ENCODE peak calls at places on chromosomes 5 and 9, in six cellular contexts. One of them, this sample, is unnamed.

GRCh38 chr5:2999926-3000325 is 248.4 kb upstream of the IRX2 start:
- DNase-seq in mesenchymal stem cell: no peak
- DNase-seq in H9: no peak
- DNase-seq in H1: no peak
- DNase-seq in neuronal stem cell: no peak
- DNase-seq in IMR-90: no peak
- DNase-seq in this sample: no peak

GRCh38 chr9:1217076-1217475 is 166.9 kb downstream of the DMRT2 start:
- DNase-seq in IMR-90: no peak
- DNase-seq in neuronal stem cell: no peak
- DNase-seq in H1: no peak
- DNase-seq in mesenchymal stem cell: no peak
- DNase-seq in H9: no peak
- DNase-seq in this sample: no peak

GRCh38 chr9:107141967-107142366 is 141.1 kb upstream of the RAD23B start:
- DNase-seq in IMR-90: peak; percentile 17
- DNase-seq in neuronal stem cell: no peak
- DNase-seq in mesenchymal stem cell: no peak
- DNase-seq in H1: no peak
- DNase-seq in H9: no peak
- DNase-seq in this sample: peak; percentile 61

GRCh38 chr9:18675973-18676372 is 202.0 kb downstream of the ADAMTSL1 start:
- DNase-seq in H1: no peak
- DNase-seq in IMR-90: no peak
- DNase-seq in H9: no peak
- DNase-seq in mesenchymal stem cell: no peak
- DNase-seq in neuronal stem cell: no peak
- DNase-seq in this sample: no peak

GRCh38 chr5:178668579-178668978 is 41.7 kb upstream of the CLK4 start:
- DNase-seq in H1: no peak
- DNase-seq in mesenchymal stem cell: no peak
- DNase-seq in H9: no peak
- DNase-seq in IMR-90: no peak
- DNase-seq in neuronal stem cell: no peak
- DNase-seq in this sample: no peak

GRCh38 chr5:88298425-88298824 is 29.8 kb upstream of the TMEM161B start:
- DNase-seq in mesenchymal stem cell: peak; percentile 52
- DNase-seq in neuronal stem cell: no peak
- DNase-seq in H9: no peak
- DNase-seq in H1: no peak
- DNase-seq in IMR-90: peak; percentile 82
- DNase-seq in this sample: no peak

GRCh38 chr9:26781906-26782305 is 110.7 kb downstream of the CAAP1 start:
- DNase-seq in IMR-90: no peak
- DNase-seq in H1: no peak
- DNase-seq in mesenchymal stem cell: no peak
- DNase-seq in neuronal stem cell: no peak
- DNase-seq in H9: no peak
- DNase-seq in this sample: no peak

GRCh38 chr5:60207031-60207430 is 313.5 kb upstream of the PDE4D start:
- DNase-seq in H1: no peak
- DNase-seq in IMR-90: no peak
- DNase-seq in H9: no peak
- DNase-seq in mesenchymal stem cell: no peak
- DNase-seq in neuronal stem cell: no peak
- DNase-seq in this sample: no peak

GRCh38 chr5:34587355-34588241 is 68.5 kb upstream of the RAI14 start:
- DNase-seq in H1: no peak
- DNase-seq in mesenchymal stem cell: peak; percentile 94
- DNase-seq in H9: no peak
- DNase-seq in neuronal stem cell: no peak
- DNase-seq in IMR-90: peak; percentile 90
- DNase-seq in this sample: peak; percentile 82

GRCh38 chr9:112844771-112845542 is 45.7 kb downstream of the SLC46A2 start:
- DNase-seq in H9: peak; percentile 77
- DNase-seq in mesenchymal stem cell: peak; percentile 61
- DNase-seq in H1: no peak
- DNase-seq in IMR-90: peak; percentile 66
- DNase-seq in neuronal stem cell: peak; percentile 68
- DNase-seq in this sample: peak; percentile 72

GRCh38 chr9:77856615-77857014 is 175.0 kb downstream of the GNAQ start:
- DNase-seq in IMR-90: peak; percentile 47
- DNase-seq in mesenchymal stem cell: no peak
- DNase-seq in H9: no peak
- DNase-seq in neuronal stem cell: no peak
- DNase-seq in H1: no peak
- DNase-seq in this sample: no peak

GRCh38 chr5:87120518-87121314 is 147.0 kb upstream of the RASA1 start:
- DNase-seq in H1: no peak
- DNase-seq in H9: no peak
- DNase-seq in mesenchymal stem cell: peak; percentile 81
- DNase-seq in neuronal stem cell: no peak
- DNase-seq in IMR-90: peak; percentile 93
- DNase-seq in this sample: no peak

GRCh38 chr5:37725185-37725584 is 114.7 kb downstream of the GDNF start:
- DNase-seq in H9: no peak
- DNase-seq in H1: no peak
- DNase-seq in mesenchymal stem cell: no peak
- DNase-seq in neuronal stem cell: no peak
- DNase-seq in IMR-90: no peak
- DNase-seq in this sample: no peak

GRCh38 chr9:99235874-99236627 is 14.0 kb downstream of the SEC61B start:
- DNase-seq in H9: no peak
- DNase-seq in mesenchymal stem cell: no peak
- DNase-seq in H1: no peak
- DNase-seq in neuronal stem cell: no peak
- DNase-seq in IMR-90: no peak
- DNase-seq in this sample: no peak

GRCh38 chr5:132198571-132198970 is 29.1 kb downstream of the P4HA2 start:
- DNase-seq in IMR-90: no peak
- DNase-seq in mesenchymal stem cell: no peak
- DNase-seq in neuronal stem cell: no peak
- DNase-seq in H9: no peak
- DNase-seq in H1: no peak
- DNase-seq in this sample: no peak

DNA sequence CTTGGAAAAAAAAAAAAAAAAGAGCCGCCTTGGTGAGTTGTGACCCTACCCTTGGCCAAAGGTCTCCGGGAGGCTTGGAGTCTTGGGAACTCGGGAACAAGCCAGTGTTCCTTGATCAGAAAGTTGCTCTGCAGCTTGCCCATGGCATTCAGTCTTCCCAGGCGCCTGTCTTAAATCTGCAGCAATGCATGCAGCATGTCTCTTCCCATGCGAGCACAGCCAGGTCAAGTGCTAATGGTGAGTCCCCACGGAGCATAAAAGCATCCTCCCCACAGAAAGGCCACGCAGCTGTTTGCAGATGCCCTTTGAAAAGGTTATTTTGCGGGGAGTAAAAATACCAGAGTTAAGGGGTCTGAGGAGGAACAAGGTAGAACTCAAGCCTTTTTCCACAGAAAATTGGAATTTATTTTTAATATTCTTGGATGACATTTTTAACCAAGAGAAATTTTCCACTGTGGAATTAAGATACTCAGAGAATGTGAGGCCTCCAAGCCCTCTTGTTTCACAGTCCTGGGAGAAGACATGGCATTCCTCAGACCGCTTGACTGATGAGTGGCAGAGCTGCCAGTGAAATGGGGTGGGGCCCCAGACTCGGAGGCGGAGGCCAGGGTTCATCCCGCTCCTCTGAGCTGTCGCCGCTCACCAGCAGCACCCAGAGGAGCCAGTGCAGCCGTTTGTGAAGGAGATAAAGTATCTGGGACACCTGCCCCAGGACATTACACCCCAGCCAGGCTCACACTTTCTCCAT is 81.6 kb downstream of the CYFIP2 start:
- DNase-seq in mesenchymal stem cell: no peak
- DNase-seq in IMR-90: no peak
- DNase-seq in H9: no peak
- DNase-seq in neuronal stem cell: no peak
- DNase-seq in H1: no peak
- DNase-seq in this sample: no peak
- H2BK15ac ChIP-seq in mesenchymal stem cell: no peak overlapping the region
- H2BK15ac ChIP-seq in IMR-90: no peak overlapping the region
- H2BK15ac ChIP-seq in H9: no peak overlapping the region
- H2BK15ac ChIP-seq in neuronal stem cell: no peak overlapping the region
- H2BK15ac ChIP-seq in H1: no peak overlapping the region
- H2BK15ac ChIP-seq in this sample: no peak overlapping the region

GRCh38 chr5:167947312-167947711 is 344.1 kb upstream of the WWC1 start:
- DNase-seq in neuronal stem cell: no peak
- DNase-seq in H9: no peak
- DNase-seq in H1: no peak
- DNase-seq in IMR-90: peak; percentile 25
- DNase-seq in mesenchymal stem cell: no peak
- DNase-seq in this sample: no peak

GRCh38 chr5:167950126-167950721 is 341.2 kb upstream of the WWC1 start:
- DNase-seq in H1: no peak
- DNase-seq in neuronal stem cell: no peak
- DNase-seq in mesenchymal stem cell: peak; percentile 58
- DNase-seq in H9: no peak
- DNase-seq in IMR-90: peak; percentile 67
- DNase-seq in this sample: peak; percentile 84

GRCh38 chr5:167951121-167951520 is 340.3 kb upstream of the WWC1 start:
- DNase-seq in neuronal stem cell: no peak
- DNase-seq in IMR-90: no peak
- DNase-seq in mesenchymal stem cell: no peak
- DNase-seq in H1: no peak
- DNase-seq in H9: no peak
- DNase-seq in this sample: no peak

GRCh38 chr5:167952278-167952990 is 339.0 kb upstream of the WWC1 start:
- DNase-seq in mesenchymal stem cell: no peak
- DNase-seq in H9: peak; percentile 47
- DNase-seq in IMR-90: no peak
- DNase-seq in H1: no peak
- DNase-seq in neuronal stem cell: no peak
- DNase-seq in this sample: peak; percentile 35

DNA sequence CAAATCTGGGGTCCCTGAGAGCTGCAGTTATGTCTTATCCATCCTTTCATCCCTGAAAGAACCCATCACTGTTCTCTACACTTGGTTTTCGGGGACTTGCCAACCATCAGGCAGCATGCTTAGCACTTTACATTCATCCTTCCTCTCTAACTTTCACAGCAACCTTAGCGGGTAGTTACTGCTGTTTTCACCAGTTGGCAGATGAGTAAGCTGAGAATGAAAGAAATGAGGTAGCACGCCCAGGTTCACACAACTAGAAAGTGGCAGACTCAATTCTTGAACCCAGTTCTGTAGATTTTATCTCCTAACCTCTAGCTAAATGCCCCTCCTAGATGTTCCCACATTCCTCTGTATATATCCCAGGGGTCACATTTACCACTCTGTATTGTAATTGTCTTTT is 342.0 kb upstream of the WWC1 start:
- DNase-seq in H1: no peak
- DNase-seq in neuronal stem cell: no peak
- DNase-seq in mesenchymal stem cell: no peak
- DNase-seq in H9: no peak
- DNase-seq in IMR-90: no peak
- DNase-seq in this sample: peak; percentile 58
- H3K4me1 ChIP-seq in H1: no peaks in the 10 kb centered on the region
- H3K4me1 ChIP-seq in neuronal stem cell: peaks cover 18% of the 10 kb centered on the region
- H3K4me1 ChIP-seq in mesenchymal stem cell: peaks cover 17% of the 10 kb centered on the region
- H3K4me1 ChIP-seq in H9: no peaks in the 10 kb centered on the region
- H3K4me1 ChIP-seq in IMR-90: peaks cover 10% of the 10 kb centered on the region
- H3K4me1 ChIP-seq in this sample: peaks cover 9% of the 10 kb centered on the region

GRCh38 chr9:114446036-114446435 is 58.3 kb upstream of the AKNA start:
- DNase-seq in IMR-90: peak; percentile 37
- DNase-seq in neuronal stem cell: no peak
- DNase-seq in H1: no peak
- DNase-seq in H9: no peak
- DNase-seq in mesenchymal stem cell: no peak
- DNase-seq in this sample: no peak

GRCh38 chr9:114448706-114449105 is 56.6 kb downstream of the WHRN start:
- DNase-seq in H9: no peak
- DNase-seq in IMR-90: peak; percentile 18
- DNase-seq in neuronal stem cell: no peak
- DNase-seq in mesenchymal stem cell: peak; percentile 5
- DNase-seq in H1: no peak
- DNase-seq in this sample: no peak

GRCh38 chr9:114449236-114449635 is 56.0 kb downstream of the WHRN start:
- DNase-seq in mesenchymal stem cell: no peak
- DNase-seq in IMR-90: no peak
- DNase-seq in H1: no peak
- DNase-seq in neuronal stem cell: no peak
- DNase-seq in H9: no peak
- DNase-seq in this sample: no peak

GRCh38 chr9:114445616-114446015 is 57.8 kb upstream of the AKNA start:
- DNase-seq in H1: no peak
- DNase-seq in IMR-90: no peak
- DNase-seq in H9: no peak
- DNase-seq in neuronal stem cell: no peak
- DNase-seq in mesenchymal stem cell: no peak
- DNase-seq in this sample: no peak

DNA sequence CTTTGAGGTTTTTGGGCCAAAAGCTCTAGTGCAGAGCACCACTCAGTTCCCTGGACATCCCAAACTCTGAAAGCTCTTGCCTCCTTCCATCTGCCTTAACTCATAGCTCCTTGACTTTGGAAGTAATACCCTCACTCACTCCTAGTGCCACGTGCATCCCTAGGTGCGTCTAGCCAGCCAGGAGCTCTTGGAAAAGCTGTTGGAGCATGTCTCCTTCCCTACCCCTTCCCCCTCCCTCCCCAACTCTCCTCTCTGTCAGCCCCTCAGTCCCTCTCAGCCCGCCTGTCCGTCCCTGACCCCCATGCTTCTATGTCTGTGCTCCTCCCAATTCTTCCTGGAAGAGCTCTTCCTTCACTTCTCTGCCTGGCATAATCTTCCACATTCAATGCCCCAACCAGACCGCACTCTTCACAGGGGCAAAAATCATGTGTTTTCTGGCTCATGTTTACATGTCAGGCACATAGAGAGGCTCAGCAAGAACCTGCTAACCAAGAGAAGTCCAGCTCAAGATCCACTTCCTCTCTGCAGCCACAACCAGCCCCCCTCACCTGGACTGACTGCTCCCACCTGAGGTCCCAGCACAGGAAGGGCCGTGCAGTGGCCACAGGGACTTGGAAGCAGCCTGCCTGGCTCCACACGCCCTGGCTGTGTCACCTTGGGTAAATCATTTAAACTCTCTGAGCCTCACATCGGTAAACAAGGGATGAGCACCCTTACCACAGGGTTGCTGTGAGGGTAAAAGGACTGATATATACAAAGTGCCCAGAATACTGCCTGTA is 58.4 kb downstream of the WHRN start:
- DNase-seq in H9: no peak
- DNase-seq in neuronal stem cell: no peak
- DNase-seq in IMR-90: no peak
- DNase-seq in mesenchymal stem cell: no peak
- DNase-seq in H1: no peak
- DNase-seq in this sample: no peak
- H2BK15ac ChIP-seq in H9: no peak overlapping the region
- H2BK15ac ChIP-seq in neuronal stem cell: no peak overlapping the region
- H2BK15ac ChIP-seq in IMR-90: no peak overlapping the region
- H2BK15ac ChIP-seq in mesenchymal stem cell: no peak overlapping the region
- H2BK15ac ChIP-seq in H1: no peak overlapping the region
- H2BK15ac ChIP-seq in this sample: no peak overlapping the region

DNA sequence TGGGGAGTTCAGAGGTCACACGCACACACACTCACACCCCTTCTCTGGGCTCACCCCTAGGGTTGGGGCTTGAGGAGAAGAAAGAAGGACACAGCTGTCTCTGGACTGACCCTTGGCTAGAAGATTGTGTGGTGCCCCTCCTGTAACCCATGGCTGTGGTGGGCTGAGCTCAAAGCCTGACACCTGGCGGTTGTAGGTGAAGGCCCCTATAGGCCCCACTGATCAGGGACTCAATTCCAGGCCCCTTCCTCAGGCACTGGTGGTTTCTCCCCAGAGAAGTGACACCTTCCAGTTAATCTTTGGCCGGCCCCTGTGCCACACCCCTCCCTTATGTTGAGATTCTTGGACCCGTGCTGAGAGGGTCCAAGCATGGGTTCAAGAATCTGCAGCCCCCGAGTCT is 35.2 kb upstream of the CRB2 start:
- DNase-seq in H1: no peak
- DNase-seq in mesenchymal stem cell: no peak
- DNase-seq in H9: no peak
- DNase-seq in neuronal stem cell: no peak
- DNase-seq in IMR-90: no peak
- DNase-seq in this sample: no peak
- H3K4me1 ChIP-seq in H1: peaks cover 3% of the 10 kb centered on the region
- H3K4me1 ChIP-seq in mesenchymal stem cell: peaks cover 5% of the 10 kb centered on the region
- H3K4me1 ChIP-seq in H9: peaks cover 4% of the 10 kb centered on the region
- H3K4me1 ChIP-seq in neuronal stem cell: peaks cover 7% of the 10 kb centered on the region
- H3K4me1 ChIP-seq in IMR-90: no peaks in the 10 kb centered on the region
- H3K4me1 ChIP-seq in this sample: peaks cover 4% of the 10 kb centered on the region

This sample was measured in mesendoderm.